ENCODE peak calls at places on chromosome 3, in five cellular contexts. S is brain microvascular endothelial cell, J is pancreas, A is heart right ventricle, F is AG04449. K is an unnamed sample.

GRCh38 chr3:134486577-134487041 is 752 bp downstream of the CEP63 start:
- DNase-seq in S (no peak), J (no peak), A (no peak), F (no peak), K (no peak)

GRCh38 chr3:177089120-177089519 is 108.2 kb downstream of the TBL1XR1 start:
- DNase-seq in S (no peak), J (no peak), A (no peak), F (no peak), K (no peak)

GRCh38 chr3:63492464-63492863 is 160.0 kb upstream of the SNTN start:
- DNase-seq in S (no peak), J (no peak), A (no peak), F (no peak), K (no peak)

GRCh38 chr3:33111581-33111980 is 2.2 kb upstream of the CRTAP start:
- DNase-seq in S (no peak), J (no peak), A (no peak), F (no peak), K (no peak)

GRCh38 chr3:195259146-195259563 is 11.8 kb downstream of the XXYLT1 start:
- DNase-seq in S (peak), J (no peak), A (no peak), F (no peak), K (no peak)

GRCh38 chr3:186220886-186221285 is 112.0 kb upstream of the ETV5 start:
- DNase-seq in S (no peak), J (peak), A (no peak), F (no peak), K (peak)

GRCh38 chr3:166837535-166837934 is 542.6 kb downstream of the ZBBX start:
- DNase-seq in S (no peak), J (no peak), A (no peak), F (no peak), K (no peak)

GRCh38 chr3:74787008-74787407 is 172.5 kb upstream of the CNTN3 start:
- DNase-seq in S (no peak), J (no peak), A (no peak), F (no peak), K (no peak)

GRCh38 chr3:186021673-186022362 is 84.0 kb upstream of the TRA2B start:
- DNase-seq in S (peak), J (no peak), A (no peak), F (peak), K (no peak)

GRCh38 chr3:54427951-54428871 is 305.9 kb downstream of the CACNA2D3 start:
- DNase-seq in S (peak), J (peak), A (peak), F (peak), K (peak)

GRCh38 chr3:194579091-194579606 is 54.1 kb downstream of the TMEM44 start:
- DNase-seq in S (peak), J (no peak), A (peak), F (no peak), K (no peak)

GRCh38 chr3:190514163-190515153 is 573 bp downstream of the IL1RAP start:
- DNase-seq in S (peak), J (peak), A (peak), F (no peak), K (peak)

GRCh38 chr3:30756218-30756617 is 138.2 kb downstream of the GADL1 start:
- DNase-seq in S (no peak), J (no peak), A (no peak), F (no peak), K (no peak)

GRCh38 chr3:14481646-14482036 is 58.5 kb downstream of the GRIP2 start:
- DNase-seq in S (no peak), J (no peak), A (no peak), F (no peak), K (no peak)

GRCh38 chr3:171446301-171446700 is 13.9 kb downstream of the TNIK start:
- DNase-seq in S (no peak), J (no peak), A (no peak), F (no peak), K (no peak)

GRCh38 chr3:112499328-112499727 is at the start of gene BTLA:
- DNase-seq in S (no peak), J (no peak), A (no peak), F (no peak), K (no peak)

GRCh38 chr3:42736531-42736930 is 33.9 kb upstream of the HHATL start:
- DNase-seq in S (no peak), J (no peak), A (no peak), F (no peak), K (no peak)

GRCh38 chr3:8458235-8458634 is 43.4 kb upstream of the LMCD1 start:
- DNase-seq in S (no peak), J (no peak), A (no peak), F (no peak), K (no peak)

GRCh38 chr3:73433681-73434080 is 191.1 kb downstream of the PDZRN3 start:
- DNase-seq in S (no peak), J (no peak), A (no peak), F (no peak), K (no peak)

GRCh38 chr3:73432021-73432722 is 192.6 kb downstream of the PDZRN3 start:
- DNase-seq in S (peak), J (no peak), A (no peak), F (no peak), K (no peak)

GRCh38 chr3:73431136-73431933 is 193.4 kb downstream of the PDZRN3 start:
- DNase-seq in S (no peak), J (no peak), A (no peak), F (no peak), K (no peak)

GRCh38 chr3:73433079-73433478 is 191.7 kb downstream of the PDZRN3 start:
- DNase-seq in S (no peak), J (no peak), A (no peak), F (no peak), K (no peak)

DNA sequence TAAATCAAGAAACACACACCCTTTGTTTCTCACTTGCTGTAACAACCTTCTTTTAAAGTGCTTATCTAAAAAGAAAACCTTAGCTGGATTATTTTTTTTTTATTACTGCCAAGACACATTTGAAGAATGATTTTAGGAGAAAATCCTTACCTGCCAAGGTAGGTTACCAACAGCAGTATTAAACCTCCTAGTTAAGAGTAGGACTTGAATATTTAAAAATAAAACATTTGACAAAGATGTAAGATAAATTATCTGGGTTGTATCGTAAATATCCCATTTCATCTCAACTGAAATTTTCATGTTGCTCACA is 192.1 kb downstream of the PDZRN3 start:
- DNase-seq in S (no peak), J (no peak), A (no peak), F (no peak), K (no peak)
- TF ChIP-seq CTCF in S (no peak), J (no peak), A (peak), F (no peak), K (no peak)

DNA sequence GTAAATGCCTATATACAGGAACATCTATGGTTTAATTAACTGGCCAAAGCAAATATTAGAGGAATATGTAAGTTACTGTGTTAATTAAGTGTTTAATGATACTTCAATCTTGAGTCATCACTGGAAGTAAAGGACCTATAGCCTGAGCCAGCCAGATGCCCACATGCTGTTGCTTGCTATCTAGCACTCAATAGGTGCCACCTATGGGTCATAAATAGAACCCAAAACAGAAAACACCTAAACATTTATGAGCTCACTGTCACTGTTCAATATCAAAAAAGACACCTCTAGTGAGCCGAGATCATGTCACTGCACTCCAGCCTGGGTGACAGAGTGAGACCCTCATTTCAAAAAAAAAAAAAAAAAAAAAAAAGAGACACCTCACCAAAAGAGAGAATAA is 48.4 kb upstream of the IP6K2 start:
- DNase-seq in S (no peak), J (no peak), A (no peak), F (no peak), K (no peak)
- TF ChIP-seq CTCF in S (peak), J (no peak), A (peak), F (no peak), K (no peak)

GRCh38 chr3:58331593-58332152 is 1.0 kb upstream of the PXK start:
- DNase-seq in S (no peak), J (no peak), A (no peak), F (no peak), K (no peak)

GRCh38 chr3:58334013-58334321 is 1.3 kb downstream of the PXK start:
- DNase-seq in S (no peak), J (no peak), A (no peak), F (no peak), K (no peak)

GRCh38 chr3:58335432-58335947 is 2.8 kb downstream of the PXK start:
- DNase-seq in S (peak), J (no peak), A (no peak), F (no peak), K (no peak)

GRCh38 chr3:58332575-58333179 is at the start of gene PXK:
- DNase-seq in S (peak), J (peak), A (peak), F (no peak), K (peak)

DNA sequence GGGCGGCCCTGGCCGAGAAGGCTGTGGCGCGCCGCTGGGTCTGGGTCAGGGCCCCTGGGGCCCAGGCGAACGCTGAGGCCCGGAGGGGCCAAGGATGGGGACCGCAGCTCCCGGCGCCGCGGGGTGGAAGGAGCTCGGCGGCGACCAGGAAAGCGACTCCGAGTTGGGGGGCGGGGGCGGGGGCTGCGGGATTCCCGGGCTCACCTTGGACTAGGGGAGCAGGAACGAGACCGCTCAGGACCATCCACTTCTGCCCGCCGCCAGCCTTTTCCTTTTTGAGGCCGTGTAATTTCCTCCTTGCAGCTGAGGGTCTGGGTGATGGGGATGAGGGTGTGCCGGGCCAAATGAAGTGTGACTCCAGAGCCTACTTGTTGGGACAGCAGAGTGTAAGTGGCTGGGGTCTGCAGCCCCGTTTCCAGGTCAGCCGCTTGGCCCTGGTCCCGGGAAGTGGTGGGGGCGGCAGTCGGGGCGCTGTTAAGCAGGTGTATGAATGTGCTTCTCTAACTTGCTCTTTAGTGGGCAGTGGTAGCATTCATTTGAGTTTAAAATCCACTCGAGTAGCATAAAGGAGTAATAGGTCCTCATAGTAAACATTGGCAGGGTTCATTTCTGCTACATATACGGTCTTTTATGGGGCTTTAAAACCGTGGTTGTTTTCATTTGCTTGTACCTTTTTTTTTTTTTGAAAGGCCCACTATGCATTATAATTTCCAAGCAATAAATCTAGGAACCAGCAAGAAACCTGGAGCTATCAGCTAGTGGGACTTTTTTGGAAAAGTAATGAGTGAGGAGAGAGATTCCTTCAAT is 717 bp downstream of the PXK start:
- DNase-seq in S (no peak), J (peak), A (peak), F (no peak), K (peak)
- TF ChIP-seq CTCF in S (peak), J (no peak), A (peak), F (no peak), K (no peak)

DNA sequence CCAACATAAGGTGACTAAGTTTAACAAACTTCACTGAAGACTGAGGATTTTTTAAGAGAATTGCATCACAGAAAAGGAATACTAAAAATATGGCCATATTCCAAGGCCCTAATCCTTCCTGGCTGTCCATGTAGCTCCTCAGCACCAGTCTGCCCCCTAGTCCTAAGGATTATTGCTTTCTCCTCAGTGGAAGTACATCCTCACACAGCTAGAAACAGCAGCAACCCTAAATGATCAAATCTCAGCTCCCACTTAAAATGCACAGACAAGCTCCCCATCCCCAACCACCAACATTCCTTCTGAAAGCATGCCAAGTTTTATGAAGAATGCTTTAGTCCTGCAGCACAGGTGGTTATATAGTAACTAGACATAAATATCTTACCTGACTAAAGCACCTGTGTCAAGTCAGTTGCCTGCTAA is 14.7 kb downstream of the ST3GAL6 start:
- DNase-seq in S (no peak), J (no peak), A (no peak), F (peak), K (no peak)
- TF ChIP-seq CTCF in S (peak), J (no peak), A (peak), F (no peak), K (no peak)

GRCh38 chr3:128863560-128863959 is 15.9 kb upstream of the ACAD9 start:
- DNase-seq in S (no peak), J (no peak), A (no peak), F (no peak), K (no peak)
- TF ChIP-seq CTCF in S (peak), J (no peak), A (peak), F (peak), K (no peak)

GRCh38 chr3:184230081-184230602 is 757 bp downstream of the VWA5B2 start:
- DNase-seq in S (no peak), J (peak), A (no peak), F (no peak), K (peak)

GRCh38 chr3:184230603-184231528 is 1.5 kb downstream of the VWA5B2 start:
- DNase-seq in S (no peak), J (peak), A (no peak), F (no peak), K (peak)

GRCh38 chr3:184227481-184227935 is 1.9 kb upstream of the VWA5B2 start:
- DNase-seq in S (no peak), J (no peak), A (no peak), F (no peak), K (no peak)

GRCh38 chr3:184228376-184229137 is 828 bp upstream of the VWA5B2 start:
- DNase-seq in S (no peak), J (no peak), A (no peak), F (no peak), K (no peak)

DNA sequence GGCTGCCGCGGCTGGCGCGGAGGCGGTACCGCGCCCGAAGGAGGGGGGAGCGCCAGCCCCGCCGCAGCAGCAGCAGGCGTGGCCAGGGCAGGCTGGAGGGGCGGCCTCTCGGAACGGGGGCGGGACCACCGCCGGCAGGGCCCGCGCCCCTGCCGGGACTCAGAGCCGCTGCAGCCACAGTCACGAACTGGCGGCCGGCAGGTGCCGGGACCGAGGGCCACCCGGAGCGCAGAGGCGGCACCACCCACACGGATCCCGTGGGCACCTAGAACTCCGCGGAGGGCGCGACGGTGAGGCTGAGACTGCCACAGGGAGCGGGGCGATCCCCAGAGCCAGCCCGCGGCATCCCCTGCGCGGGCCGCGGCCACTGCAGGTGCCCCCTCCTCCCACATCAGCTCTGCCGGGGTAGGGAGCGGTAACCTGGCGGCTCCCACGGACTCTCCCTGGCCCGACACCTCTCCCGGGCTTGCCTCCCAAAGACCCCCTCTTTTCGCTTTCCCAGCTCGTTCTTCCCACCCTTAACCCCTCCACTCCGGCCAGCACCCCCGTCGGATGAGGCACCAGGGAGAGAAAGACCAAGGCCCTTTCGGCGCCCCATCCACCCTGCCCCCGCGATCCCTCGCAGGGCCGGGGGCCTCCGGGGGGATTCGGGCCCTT is at the start of gene VWA5B2:
- DNase-seq in S (no peak), J (peak), A (peak), F (no peak), K (peak)
- TF ChIP-seq CTCF in S (no peak), J (no peak), A (peak), F (no peak), K (peak)

K was measured in upper lobe of left lung.